ENCODE peak calls at places on chromosomes 12 and 14, in nine cellular contexts. S is MM.1S; C is tibial nerve; X is M059J; V is stimulated activated CD8-positive, alpha-beta memory T cell treated with anti-CD3 and anti-CD28 coated beads, Interleukin-7, amount 100 ng/mL, for 4 hours; O is SW480; M is HTR-8/SVneo; P is fibroblast of pulmonary artery; G is NCI-H1694. E is an unnamed sample.
A peak's percentile ranks its signal among the peaks of the same experiment; 100 is the strongest.

GRCh38 chr14:73463411-73463810 is 5.1 kb upstream of the NUMB start:
- DNase-seq in O (peak; percentile 25), V (no peak), P (peak; percentile 98), X (peak; percentile 81), G (no peak), S (no peak), C (peak; percentile 68), M (peak; percentile 81), E (no peak)

GRCh38 chr14:33842299-33842698 is 108.6 kb downstream of the EGLN3 start:
- DNase-seq in P (no peak), O (peak; percentile 32), C (no peak), X (peak; percentile 58), M (no peak), G (no peak), S (no peak), V (no peak), E (no peak)

GRCh38 chr14:54420478-54421116 is 20.6 kb downstream of the CNIH1 start:
- DNase-seq in M (peak; percentile 76), V (no peak), S (no peak), P (peak; percentile 69), C (peak; percentile 47), X (peak; percentile 57), G (peak; percentile 9), O (peak; percentile 24), E (no peak)

GRCh38 chr14:60090864-60091519 is 731 bp upstream of the PCNX4 start:
- DNase-seq in P (peak; percentile 85), V (no peak), M (peak; percentile 75), O (peak; percentile 49), C (peak; percentile 51), S (peak; percentile 20), G (peak; percentile 46), X (peak; percentile 79), E (no peak)

GRCh38 chr14:97920201-97920600 is 1123.0 kb downstream of the VRK1 start:
- DNase-seq in O (peak; percentile 3), C (no peak), V (no peak), M (no peak), P (no peak), X (no peak), G (no peak), S (no peak), E (no peak)

GRCh38 chr12:91211869-91212268 is 29.3 kb upstream of the DCN start:
- DNase-seq in P (no peak), S (no peak), G (no peak), O (no peak), C (no peak), M (no peak), V (no peak), X (no peak), E (no peak)

GRCh38 chr12:69342407-69342806 is 5.8 kb upstream of the LYZ start:
- DNase-seq in G (no peak), V (no peak), P (no peak), S (no peak), M (no peak), C (no peak), O (no peak), X (no peak), E (no peak)

GRCh38 chr12:1500095-1500801 is 94.1 kb downstream of the FBXL14 start:
- DNase-seq in M (peak; percentile 48), X (peak; percentile 58), O (no peak), V (no peak), C (no peak), S (no peak), P (peak; percentile 69), G (no peak), E (no peak)

GRCh38 chr12:112930350-112930749 is 7.9 kb upstream of the OAS3 start:
- DNase-seq in P (no peak), C (no peak), M (no peak), V (no peak), O (no peak), G (no peak), S (no peak), X (no peak), E (no peak)

GRCh38 chr14:96225745-96226151 is 21.1 kb downstream of the BDKRB2 start:
- DNase-seq in C (no peak), S (no peak), M (peak; percentile 83), O (peak; percentile 30), G (no peak), V (no peak), X (peak; percentile 50), P (no peak), E (no peak)

GRCh38 chr12:13980548-13981295 is 680 bp downstream of the GRIN2B start:
- DNase-seq in O (peak; percentile 34), X (no peak), G (no peak), C (no peak), P (no peak), M (no peak), V (no peak), S (no peak), E (no peak)

GRCh38 chr12:124538194-124539082 is 29.0 kb downstream of the NCOR2 start:
- DNase-seq in X (no peak), O (no peak), S (no peak), M (no peak), C (no peak), V (no peak), P (no peak), G (peak; percentile 27), E (no peak)

GRCh38 chr14:77989441-77989891 is 180.7 kb upstream of the NRXN3 start:
- DNase-seq in X (no peak), P (no peak), M (no peak), V (no peak), S (no peak), G (no peak), C (no peak), O (no peak), E (no peak)

GRCh38 chr12:47328831-47329545 is 249.2 kb upstream of the AMIGO2 start:
- DNase-seq in O (no peak), S (no peak), M (no peak), G (no peak), V (no peak), C (no peak), X (peak; percentile 71), P (peak; percentile 52), E (no peak)

GRCh38 chr14:24110060-24110459 is 4.5 kb upstream of the DCAF11 start:
- DNase-seq in C (no peak), P (no peak), V (no peak), O (peak; percentile 60), M (no peak), X (peak; percentile 1), G (no peak), S (peak; percentile 80), E (no peak)

GRCh38 chr14:69056389-69056788 is 77.3 kb upstream of the ACTN1 start:
- DNase-seq in M (no peak), P (no peak), G (peak; percentile 87), X (no peak), V (no peak), O (peak; percentile 45), S (no peak), C (no peak), E (no peak)

GRCh38 chr14:99687284-99688209 is 3.4 kb downstream of the CYP46A1 start:
- DNase-seq in C (no peak), V (no peak), G (no peak), S (peak; percentile 19), P (no peak), M (no peak), X (no peak), O (peak; percentile 31), E (no peak)

GRCh38 chr14:20262642-20263128 is 23.6 kb downstream of the OR11H4 start:
- DNase-seq in M (peak; percentile 1), P (peak; percentile 71), G (no peak), X (peak; percentile 90), C (no peak), S (no peak), O (peak; percentile 11), V (no peak), E (no peak)

GRCh38 chr12:41460906-41461305 is 272.8 kb downstream of the PDZRN4 start:
- DNase-seq in C (no peak), X (no peak), P (no peak), M (no peak), G (no peak), V (no peak), O (no peak), S (no peak), E (no peak)

GRCh38 chr12:120997448-120997847 is 18.8 kb downstream of the C12orf43 start:
- DNase-seq in V (no peak), S (no peak), G (no peak), C (no peak), O (no peak), X (no peak), P (no peak), M (no peak), E (no peak)

GRCh38 chr14:32764131-32764530 is 174.5 kb upstream of the NPAS3 start:
- DNase-seq in V (no peak), P (no peak), C (no peak), S (no peak), O (no peak), M (no peak), X (no peak), G (no peak), E (no peak)

GRCh38 chr12:15574353-15574752 is 214.8 kb downstream of the EPS8 start:
- DNase-seq in C (no peak), P (no peak), V (no peak), M (no peak), S (no peak), X (no peak), O (no peak), G (no peak), E (no peak)

GRCh38 chr12:49964849-49965624 is 3.4 kb downstream of the AQP5 start:
- DNase-seq in S (no peak), V (no peak), X (no peak), C (no peak), M (no peak), O (no peak), P (no peak), G (no peak), E (no peak)

GRCh38 chr14:32394038-32394437 is 64.9 kb downstream of the AKAP6 start:
- DNase-seq in S (no peak), P (no peak), C (no peak), M (no peak), X (no peak), V (no peak), G (no peak), O (no peak), E (no peak)

GRCh38 chr12:16586350-16587109 is 19.4 kb downstream of the LMO3 start:
- DNase-seq in P (peak; percentile 98), V (no peak), C (no peak), G (no peak), O (no peak), X (no peak), M (no peak), S (no peak), E (no peak)